ENCODE peak calls at places on chromosome 9, in ten cellular contexts. I, Q, Y, B, X, R, W, O, G and P are unnamed samples. For H3K27me3, the result is how much of the 10 kb centered on the place peaks cover.

GRCh38 chr9:97840521-97840920 is 12.5 kb upstream of the FOXE1 start:
- DNase-seq in I (peak), Q (no peak), Y (no peak), B (no peak), X (no peak), R (no peak), W (no peak), O (peak), G (no peak), P (no peak)

GRCh38 chr9:116208417-116209232 is 55.0 kb downstream of the PAPPA start:
- DNase-seq in I (peak), Q (no peak), Y (no peak), B (no peak), X (no peak), R (no peak), W (no peak), O (peak), G (no peak), P (no peak)

GRCh38 chr9:109101810-109102209 is 17.9 kb downstream of the TMEM245 start:
- DNase-seq in I (peak), Q (no peak), Y (no peak), B (no peak), X (no peak), R (no peak), W (peak), O (peak), G (no peak), P (no peak)

GRCh38 chr9:112558476-112558875 is 71.8 kb downstream of the KIAA1958 start:
- DNase-seq in I (peak), Q (no peak), Y (no peak), B (no peak), X (no peak), R (no peak), W (no peak), O (peak), G (no peak), P (no peak)

GRCh38 chr9:73038613-73039012 is 85.8 kb upstream of the ALDH1A1 start:
- DNase-seq in I (peak), Q (no peak), Y (peak), B (no peak), X (peak), R (peak), W (no peak), O (no peak), G (no peak), P (no peak)

GRCh38 chr9:80555782-80556325 is 984.1 kb downstream of the TLE4 start:
- DNase-seq in I (no peak), Q (no peak), Y (no peak), B (no peak), X (no peak), R (no peak), W (no peak), O (peak), G (no peak), P (no peak)

GRCh38 chr9:90905079-90905478 is 103.5 kb downstream of the SYK start:
- DNase-seq in I (no peak), Q (no peak), Y (no peak), B (no peak), X (no peak), R (no peak), W (no peak), O (no peak), G (no peak), P (no peak)

GRCh38 chr9:95874303-95874988 is 1.0 kb upstream of the ERCC6L2 start:
- DNase-seq in I (peak), Q (no peak), Y (no peak), B (peak), X (no peak), R (peak), W (no peak), O (peak), G (peak), P (no peak)

GRCh38 chr9:105194234-105194633 is 50.2 kb upstream of the SLC44A1 start:
- DNase-seq in I (no peak), Q (no peak), Y (no peak), B (no peak), X (no peak), R (no peak), W (no peak), O (no peak), G (no peak), P (no peak)

GRCh38 chr9:76542360-76542759 is 83.4 kb downstream of the GCNT1 start:
- DNase-seq in I (no peak), Q (no peak), Y (no peak), B (peak), X (no peak), R (no peak), W (no peak), O (no peak), G (peak), P (no peak)

GRCh38 chr9:107612136-107612535 is 122.6 kb upstream of the KLF4 start:
- DNase-seq in I (no peak), Q (no peak), Y (peak), B (no peak), X (peak), R (peak), W (no peak), O (no peak), G (no peak), P (no peak)

GRCh38 chr9:113482991-113483675 is 19.6 kb downstream of the RGS3 start:
- DNase-seq in I (no peak), Q (no peak), Y (peak), B (no peak), X (no peak), R (no peak), W (no peak), O (no peak), G (no peak), P (no peak)

GRCh38 chr9:86324308-86324707 is 29.9 kb downstream of the TUT7 start:
- DNase-seq in I (peak), Q (no peak), Y (no peak), B (no peak), X (no peak), R (no peak), W (no peak), O (peak), G (no peak), P (no peak)

GRCh38 chr9:134738869-134739659 is 97.5 kb downstream of the COL5A1 start:
- DNase-seq in I (peak), Q (peak), Y (peak), B (peak), X (peak), R (peak), W (no peak), O (peak), G (peak), P (peak)

GRCh38 chr9:14133394-14133793 is 180.5 kb downstream of the NFIB start:
- DNase-seq in I (peak), Q (no peak), Y (no peak), B (no peak), X (no peak), R (no peak), W (no peak), O (no peak), G (no peak), P (no peak)

GRCh38 chr9:37528652-37529072 is 42.9 kb downstream of the POLR1E start:
- DNase-seq in I (peak), Q (no peak), Y (peak), B (no peak), X (no peak), R (no peak), W (peak), O (peak), G (no peak), P (no peak)

GRCh38 chr9:127973169-127974001 is 7.4 kb downstream of the EEIG1 start:
- DNase-seq in I (no peak), Q (no peak), Y (peak), B (no peak), X (peak), R (peak), W (no peak), O (no peak), G (no peak), P (no peak)

GRCh38 chr9:72396247-72397091 is 31.5 kb upstream of the ZFAND5 start:
- DNase-seq in I (peak), Q (no peak), Y (no peak), B (peak), X (no peak), R (no peak), W (no peak), O (peak), G (no peak), P (no peak)

GRCh38 chr9:36867672-36868471 is 166.2 kb downstream of the PAX5 start:
- DNase-seq in I (no peak), Q (no peak), Y (peak), B (no peak), X (no peak), R (no peak), W (no peak), O (no peak), G (no peak), P (no peak)

GRCh38 chr9:133042676-133043075 is 11.9 kb downstream of the GTF3C5 start:
- DNase-seq in I (no peak), Q (no peak), Y (no peak), B (no peak), X (no peak), R (peak), W (no peak), O (no peak), G (no peak), P (no peak)

GRCh38 chr9:36207016-36207415 is 16.3 kb downstream of the CLTA start:
- DNase-seq in I (peak), Q (no peak), Y (no peak), B (no peak), X (no peak), R (no peak), W (no peak), O (peak), G (no peak), P (no peak)

GRCh38 chr9:129467004-129467588 is 153.8 kb downstream of the C9orf50 start:
- DNase-seq in I (no peak), Q (no peak), Y (no peak), B (no peak), X (no peak), R (no peak), W (peak), O (no peak), G (no peak), P (no peak)

GRCh38 chr9:133371261-133371711 is 4.6 kb downstream of the SURF4 start:
- DNase-seq in I (peak), Q (peak), Y (peak), B (no peak), X (no peak), R (no peak), W (peak), O (no peak), G (no peak), P (peak)

GRCh38 chr9:128429505-128430086 is 8.9 kb downstream of the CERCAM start:
- DNase-seq in I (no peak), Q (no peak), Y (no peak), B (no peak), X (no peak), R (no peak), W (no peak), O (no peak), G (no peak), P (no peak)

GRCh38 chr9:111356567-111357244 is 26.7 kb upstream of the OR2K2 start:
- DNase-seq in I (peak), Q (no peak), Y (no peak), B (no peak), X (no peak), R (peak), W (no peak), O (peak), G (peak), P (no peak)

GRCh38 chr9:77585335-77585786 is 62.8 kb downstream of the GNA14 start:
- DNase-seq in I (no peak), Q (no peak), Y (no peak), B (no peak), X (no peak), R (no peak), W (no peak), O (no peak), G (no peak), P (no peak)

GRCh38 chr9:37938121-37938906 is 34.4 kb upstream of the SLC25A51 start:
- DNase-seq in I (peak), Q (no peak), Y (no peak), B (no peak), X (no peak), R (no peak), W (no peak), O (peak), G (peak), P (no peak)

GRCh38 chr9:132037470-132037869 is 42.2 kb downstream of the MED27 start:
- DNase-seq in I (no peak), Q (no peak), Y (no peak), B (peak), X (no peak), R (no peak), W (no peak), O (no peak), G (no peak), P (no peak)

GRCh38 chr9:106828082-106828481 is 34.9 kb upstream of the ZNF462 start:
- DNase-seq in I (no peak), Q (no peak), Y (no peak), B (no peak), X (no peak), R (no peak), W (no peak), O (no peak), G (no peak), P (no peak)

GRCh38 chr9:94843089-94843488 is 116.6 kb downstream of the AOPEP start:
- DNase-seq in I (no peak), Q (no peak), Y (no peak), B (no peak), X (no peak), R (no peak), W (no peak), O (no peak), G (peak), P (no peak)

GRCh38 chr9:15697459-15697858 is 144.6 kb downstream of the CCDC171 start:
- DNase-seq in I (peak), Q (no peak), Y (no peak), B (no peak), X (no peak), R (peak), W (no peak), O (peak), G (no peak), P (no peak)

GRCh38 chr9:9387511-9388115 is 1225.2 kb downstream of the PTPRD start:
- DNase-seq in I (no peak), Q (no peak), Y (no peak), B (peak), X (no peak), R (no peak), W (no peak), O (no peak), G (no peak), P (no peak)

GRCh38 chr9:35859310-35859994 is 10.7 kb downstream of the OR13J1 start:
- DNase-seq in I (peak), Q (no peak), Y (no peak), B (no peak), X (no peak), R (peak), W (no peak), O (peak), G (no peak), P (no peak)

GRCh38 chr9:17757816-17758215 is 178.9 kb downstream of the SH3GL2 start:
- DNase-seq in I (peak), Q (no peak), Y (no peak), B (no peak), X (no peak), R (no peak), W (no peak), O (peak), G (no peak), P (no peak)

GRCh38 chr9:136729926-136730325 is 12.8 kb downstream of the LCN10 start:
- DNase-seq in I (no peak), Q (no peak), Y (no peak), B (no peak), X (no peak), R (no peak), W (no peak), O (no peak), G (no peak), P (no peak)

DNA sequence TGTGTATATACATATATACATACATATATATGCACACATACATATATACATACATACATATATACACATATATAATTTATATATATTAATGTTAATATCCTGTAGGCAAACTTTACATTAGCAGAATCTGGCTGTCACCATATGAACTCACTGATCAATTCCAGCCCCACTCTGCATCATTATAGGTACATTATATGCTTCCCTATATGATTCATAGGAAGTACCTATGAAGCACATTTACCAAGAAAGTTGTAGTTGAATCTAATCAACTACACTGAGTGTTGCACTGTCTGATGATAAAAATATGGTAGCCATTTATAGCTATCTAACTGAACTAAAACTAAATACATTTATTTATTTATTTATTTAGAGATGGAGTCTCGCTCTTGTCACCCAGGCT is 5.5 kb upstream of the SPATA6L start:
- DNase-seq in I (no peak), Q (no peak), Y (no peak), B (no peak), X (no peak), R (no peak), W (no peak), O (no peak), G (no peak), P (no peak)
- H3K27me3 ChIP-seq in I (under half), Q (under half), Y (under half), B (under half), X (under half), R (under half), W (under half), O (under half), G (under half), P (under half)

GRCh38 chr9:98944130-98945074 is 695 bp downstream of the COL15A1 start:
- DNase-seq in I (peak), Q (no peak), Y (no peak), B (no peak), X (no peak), R (peak), W (no peak), O (no peak), G (peak), P (no peak)

GRCh38 chr9:98942906-98943681 is 613 bp upstream of the COL15A1 start:
- DNase-seq in I (no peak), Q (no peak), Y (no peak), B (no peak), X (no peak), R (no peak), W (no peak), O (no peak), G (no peak), P (no peak)

GRCh38 chr9:98943682-98944129 is at the start of gene COL15A1:
- DNase-seq in I (peak), Q (no peak), Y (no peak), B (peak), X (no peak), R (peak), W (no peak), O (no peak), G (peak), P (no peak)

GRCh38 chr9:98940278-98940677 is 3.4 kb upstream of the COL15A1 start:
- DNase-seq in I (no peak), Q (no peak), Y (no peak), B (no peak), X (peak), R (no peak), W (no peak), O (no peak), G (no peak), P (no peak)

DNA sequence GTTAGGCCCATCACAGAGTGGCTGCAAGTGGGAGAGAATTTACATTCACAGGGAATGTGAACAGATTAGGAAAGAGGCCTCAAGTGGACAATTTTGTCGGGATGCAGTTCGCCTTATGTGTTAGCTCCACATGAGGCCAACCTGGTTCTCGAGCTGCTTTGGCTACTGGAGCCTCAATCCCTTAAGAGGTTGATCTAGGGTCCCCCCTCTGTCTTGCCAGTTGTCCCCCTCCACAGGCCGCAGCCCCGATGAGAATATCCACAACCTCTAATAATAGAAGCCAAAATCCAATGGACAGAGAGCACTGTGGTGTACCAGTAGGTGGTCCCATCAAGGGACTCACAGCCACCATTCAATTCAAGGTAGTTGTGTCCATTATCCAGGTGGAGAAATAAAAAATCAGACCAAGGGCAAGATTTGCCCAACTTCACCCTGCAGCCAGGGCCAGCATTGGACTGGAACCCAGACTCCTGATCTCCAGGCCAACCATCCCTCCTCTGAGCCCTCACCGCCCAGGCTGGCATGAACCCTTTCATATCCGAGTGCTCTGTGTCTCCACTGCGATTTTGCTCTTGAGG is 1.7 kb upstream of the COL15A1 start:
- DNase-seq in I (no peak), Q (no peak), Y (no peak), B (no peak), X (no peak), R (no peak), W (no peak), O (no peak), G (no peak), P (no peak)
- H3K27me3 ChIP-seq in I (under half), Q (under half), Y (under half), B (half or more), X (under half), R (under half), W (under half), O (under half), G (half or more), P (under half)

DNA sequence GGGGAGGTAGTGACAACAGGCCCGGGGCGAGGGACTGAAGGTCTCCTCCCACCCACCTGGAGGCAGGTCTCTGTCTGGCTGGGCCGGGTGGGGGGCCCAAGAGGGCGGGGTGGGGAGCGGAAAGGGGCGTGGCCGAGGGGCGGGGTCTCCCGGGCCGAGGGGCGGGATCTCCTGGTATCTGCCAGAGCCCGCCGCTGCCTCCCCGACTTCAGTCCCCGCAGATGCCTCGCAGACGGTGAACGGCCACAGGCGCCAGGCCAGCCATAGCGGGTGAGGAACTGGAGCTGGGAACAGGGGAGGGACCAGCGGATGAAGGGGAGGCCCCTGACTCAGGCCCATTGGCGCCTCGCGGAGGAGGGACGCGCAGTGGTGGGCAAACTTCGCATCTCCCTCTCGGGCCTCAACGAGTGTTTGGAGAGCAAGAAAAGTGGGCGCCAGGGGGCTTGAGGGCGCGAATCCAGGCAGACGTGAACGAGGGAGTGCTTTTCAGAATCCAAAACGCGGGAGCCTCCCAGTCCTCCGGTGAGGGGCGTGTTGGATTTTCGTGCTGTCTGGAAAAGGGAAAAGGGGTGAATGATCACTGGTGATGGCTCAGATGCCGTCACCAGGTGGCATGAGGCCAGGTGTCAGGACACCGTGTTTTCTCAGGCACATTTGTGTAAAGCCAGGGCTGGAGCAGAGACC is at the start of gene ADGRD2:
- DNase-seq in I (peak), Q (no peak), Y (no peak), B (no peak), X (no peak), R (peak), W (no peak), O (peak), G (peak), P (no peak)
- H3K27me3 ChIP-seq in I (under half), Q (under half), Y (under half), B (under half), X (under half), R (under half), W (under half), O (half or more), G (under half), P (under half)

GRCh38 chr9:89502038-89502601 is 4.2 kb upstream of the SEMA4D start:
- DNase-seq in I (no peak), Q (peak), Y (no peak), B (no peak), X (no peak), R (no peak), W (peak), O (no peak), G (no peak), P (peak)

GRCh38 chr9:89498845-89499480 is 1.1 kb upstream of the SEMA4D start:
- DNase-seq in I (no peak), Q (peak), Y (peak), B (no peak), X (no peak), R (no peak), W (peak), O (no peak), G (no peak), P (peak)

GRCh38 chr9:89501311-89501898 is 3.5 kb upstream of the SEMA4D start:
- DNase-seq in I (no peak), Q (no peak), Y (no peak), B (no peak), X (no peak), R (no peak), W (no peak), O (no peak), G (no peak), P (no peak)

GRCh38 chr9:89497978-89498844 is at the start of gene SEMA4D:
- DNase-seq in I (peak), Q (peak), Y (peak), B (peak), X (peak), R (peak), W (peak), O (peak), G (peak), P (no peak)

DNA sequence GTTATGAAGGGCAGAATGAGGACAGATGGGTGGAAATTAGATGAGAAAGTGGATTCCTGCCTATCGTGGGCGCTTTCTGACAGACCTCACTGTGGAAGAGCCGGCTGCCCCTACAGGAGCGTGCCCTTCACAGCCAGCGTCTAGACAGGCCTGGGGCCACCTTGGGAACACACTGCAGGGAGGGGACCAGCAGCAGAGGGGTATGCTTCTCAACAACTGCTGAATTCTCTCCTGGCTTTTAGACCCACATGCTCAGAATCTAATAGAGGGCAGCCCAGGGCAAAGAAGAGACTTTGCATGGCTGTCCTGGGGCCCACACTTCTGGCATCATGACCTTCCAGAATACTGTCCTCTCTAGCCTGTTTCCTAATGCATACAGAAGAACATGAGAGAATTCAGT is 2.1 kb upstream of the SEMA4D start:
- DNase-seq in I (no peak), Q (no peak), Y (no peak), B (no peak), X (no peak), R (no peak), W (no peak), O (no peak), G (no peak), P (peak)
- H3K27me3 ChIP-seq in I (under half), Q (under half), Y (under half), B (under half), X (under half), R (under half), W (under half), O (under half), G (under half), P (under half)